ENCODE peak calls at places on chromosome 22, in five cellular contexts. I, T, X, F and N are unnamed samples.

GRCh38 chr22:50569041-50569459 is 6.3 kb upstream of the SYCE3 start:
- DNase-seq in I (no peak), T (no peak), X (no peak), F (no peak), N (no peak)

GRCh38 chr22:47772864-47773263 is 1010.4 kb downstream of the TBC1D22A start:
- DNase-seq in I (no peak), T (no peak), X (no peak), F (no peak), N (no peak)

GRCh38 chr22:46592390-46592872 is 27.8 kb upstream of the GRAMD4 start:
- DNase-seq in I (peak), T (no peak), X (peak), F (peak), N (no peak)

GRCh38 chr22:32932176-32932575 is 126.0 kb downstream of the SYN3 start:
- DNase-seq in I (no peak), T (no peak), X (no peak), F (no peak), N (no peak)

GRCh38 chr22:45997077-45997774 is 20.3 kb upstream of the WNT7B start:
- DNase-seq in I (peak), T (no peak), X (peak), F (peak), N (no peak)

GRCh38 chr22:50357756-50358155 is 14.6 kb downstream of the PPP6R2 start:
- DNase-seq in I (no peak), T (no peak), X (no peak), F (no peak), N (no peak)

GRCh38 chr22:38964306-38964705 is 6.9 kb downstream of the APOBEC3A start:
- DNase-seq in I (no peak), T (no peak), X (no peak), F (no peak), N (no peak)

GRCh38 chr22:32326647-32327046 is 31.0 kb upstream of the RFPL3 start:
- DNase-seq in I (peak), T (no peak), X (no peak), F (no peak), N (no peak)

GRCh38 chr22:46053563-46054090 is 76.7 kb upstream of the WNT7B start:
- DNase-seq in I (peak), T (no peak), X (no peak), F (peak), N (no peak)

GRCh38 chr22:49580024-49580423 is 247.6 kb downstream of the BRD1 start:
- DNase-seq in I (no peak), T (no peak), X (no peak), F (no peak), N (no peak)

GRCh38 chr22:41175546-41175945 is 29.6 kb upstream of the L3MBTL2 start:
- DNase-seq in I (no peak), T (no peak), X (no peak), F (no peak), N (no peak)

GRCh38 chr22:39954584-39955055 is 5.6 kb upstream of the TMA7B start:
- DNase-seq in I (no peak), T (no peak), X (no peak), F (peak), N (no peak)

GRCh38 chr22:39612811-39613548 is 42.4 kb downstream of the CACNA1I start:
- DNase-seq in I (peak), T (no peak), X (no peak), F (no peak), N (no peak)

GRCh38 chr22:28148816-28149465 is 229.9 kb upstream of the PITPNB start:
- DNase-seq in I (no peak), T (no peak), X (no peak), F (no peak), N (no peak)

GRCh38 chr22:38067028-38067415 is 9.8 kb downstream of the PICK1 start:
- DNase-seq in I (peak), T (no peak), X (no peak), F (no peak), N (no peak)

GRCh38 chr22:46569055-46569847 is 31.8 kb upstream of the CELSR1 start:
- DNase-seq in I (peak), T (no peak), X (peak), F (no peak), N (no peak)

GRCh38 chr22:50551160-50551752 is 5.6 kb downstream of the KLHDC7B start:
- DNase-seq in I (no peak), T (no peak), X (no peak), F (no peak), N (no peak)

GRCh38 chr22:26429458-26430238 is 588 bp downstream of the ASPHD2 start:
- DNase-seq in I (peak), T (no peak), X (no peak), F (no peak), N (no peak)

GRCh38 chr22:39905686-39906085 is 4.8 kb downstream of the GRAP2 start:
- DNase-seq in I (no peak), T (no peak), X (no peak), F (no peak), N (no peak)

GRCh38 chr22:17077255-17077654 is 7.5 kb upstream of the IL17RA start:
- DNase-seq in I (no peak), T (no peak), X (no peak), F (peak), N (no peak)

GRCh38 chr22:17368727-17369552 is at the start of gene CECR2:
- DNase-seq in I (peak), T (no peak), X (peak), F (no peak), N (no peak)

GRCh38 chr22:46077669-46078099 is 72.6 kb upstream of the PPARA start:
- DNase-seq in I (no peak), T (no peak), X (no peak), F (no peak), N (no peak)

GRCh38 chr22:27885977-27886842 is 32.8 kb downstream of the PITPNB start:
- DNase-seq in I (no peak), T (peak), X (peak), F (peak), N (no peak)

DNA sequence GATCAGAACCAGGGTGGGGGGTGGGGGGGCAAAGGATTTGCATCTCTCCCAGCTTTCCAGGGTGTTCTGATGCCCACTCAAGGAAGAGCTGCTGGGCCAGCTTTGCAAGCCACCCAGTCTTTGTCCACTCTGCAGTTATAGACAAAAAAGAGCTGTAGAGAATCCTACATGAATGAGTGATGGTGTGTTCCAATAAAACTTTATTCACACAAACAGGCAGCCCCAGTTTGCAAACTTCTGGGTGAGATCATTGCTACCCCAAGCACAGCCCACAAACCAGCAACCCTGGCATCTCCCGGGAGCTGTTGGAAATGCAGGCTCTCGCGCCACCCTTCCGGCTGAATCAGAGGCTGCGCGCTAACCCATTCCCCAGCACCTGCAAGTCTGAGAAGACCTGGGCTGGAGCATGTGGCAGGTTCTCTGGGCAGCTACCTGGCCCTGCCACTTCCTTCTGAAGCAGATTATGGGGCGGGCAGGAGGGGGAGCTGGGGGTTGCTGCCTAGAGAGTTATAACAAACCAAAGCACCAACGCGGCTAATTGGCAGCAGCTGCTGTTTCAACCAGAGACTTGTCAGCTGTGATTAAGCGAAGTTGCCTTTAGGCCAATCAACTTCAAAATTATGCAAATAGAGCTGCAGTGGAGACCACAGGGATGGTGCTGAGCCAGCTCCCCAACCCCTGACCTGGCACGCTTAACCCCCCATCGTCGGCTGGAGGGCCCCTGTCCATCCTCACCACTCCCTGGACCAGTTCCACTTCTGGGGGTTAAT is 3.8 kb upstream of the SHISAL1 start:
- DNase-seq in I (peak), T (no peak), X (no peak), F (no peak), N (no peak)
- TF ChIP-seq CTCF in I (no peak), T (no peak), X (no peak), F (no peak), N (no peak)

DNA sequence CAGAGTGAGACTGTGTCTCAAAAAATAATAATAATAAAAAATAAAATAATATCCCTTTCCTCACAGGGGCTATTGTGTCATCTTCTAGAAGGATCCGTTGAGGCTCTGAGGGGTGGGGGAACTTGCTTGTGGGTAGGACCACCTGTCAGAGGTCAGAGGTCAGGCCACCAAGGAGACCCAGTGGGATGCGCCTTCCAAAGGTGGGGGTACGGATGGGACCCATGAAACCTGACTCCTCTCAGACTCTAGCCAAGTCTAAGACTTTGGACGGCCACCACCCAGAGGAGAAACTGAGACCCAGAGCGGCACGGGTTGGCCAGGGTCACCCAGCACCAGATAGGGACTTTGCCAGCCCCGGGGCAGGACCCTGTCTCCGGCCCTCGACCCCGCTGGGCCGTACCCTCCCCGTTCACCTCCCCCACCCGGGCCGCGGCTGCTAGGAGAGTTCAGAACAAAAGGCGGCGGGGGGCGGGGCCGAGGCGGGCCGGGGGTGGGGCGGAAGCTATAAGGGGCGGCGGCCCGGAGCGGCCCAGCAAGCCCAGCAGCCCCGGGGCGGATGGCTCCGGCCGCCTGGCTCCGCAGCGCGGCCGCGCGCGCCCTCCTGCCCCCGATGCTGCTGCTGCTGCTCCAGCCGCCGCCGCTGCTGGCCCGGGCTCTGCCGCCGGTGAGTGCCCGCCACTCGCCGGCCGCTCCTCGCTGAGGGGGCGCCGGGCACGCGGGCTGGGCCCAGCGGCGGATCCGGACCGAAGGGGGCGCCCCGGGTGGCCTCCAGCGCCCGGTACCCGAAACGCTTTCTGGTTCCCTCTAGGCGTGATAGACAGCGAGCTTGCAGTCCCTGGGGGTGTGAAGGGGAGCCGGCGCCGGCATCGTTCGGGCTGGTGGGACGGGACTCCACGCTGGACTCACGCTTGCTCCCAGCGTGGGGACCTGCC is at the start of gene MMP11:
- DNase-seq in I (peak), T (peak), X (peak), F (peak), N (no peak)
- H3K27ac ChIP-seq in I (no peak), T (no peak), X (no peak), F (no peak), N (no peak)

GRCh38 chr22:42294034-42294985 is 23.9 kb upstream of the TCF20 start:
- DNase-seq in I (no peak), T (no peak), X (peak), F (peak), N (no peak)
- TF ChIP-seq CTCF in I (no peak), T (no peak), X (no peak), F (no peak), N (no peak)

GRCh38 chr22:31148953-31149627 is 8.8 kb upstream of the PLA2G3 start:
- DNase-seq in I (no peak), T (no peak), X (peak), F (peak), N (no peak)
- H3K27ac ChIP-seq in I (no peak), T (no peak), X (no peak), F (no peak), N (peak)

GRCh38 chr22:24521791-24522245 is 26.7 kb downstream of the UPB1 start:
- DNase-seq in I (no peak), T (no peak), X (peak), F (peak), N (no peak)
- TF ChIP-seq CTCF in I (peak), T (peak), X (peak), F (peak), N (no peak)

DNA sequence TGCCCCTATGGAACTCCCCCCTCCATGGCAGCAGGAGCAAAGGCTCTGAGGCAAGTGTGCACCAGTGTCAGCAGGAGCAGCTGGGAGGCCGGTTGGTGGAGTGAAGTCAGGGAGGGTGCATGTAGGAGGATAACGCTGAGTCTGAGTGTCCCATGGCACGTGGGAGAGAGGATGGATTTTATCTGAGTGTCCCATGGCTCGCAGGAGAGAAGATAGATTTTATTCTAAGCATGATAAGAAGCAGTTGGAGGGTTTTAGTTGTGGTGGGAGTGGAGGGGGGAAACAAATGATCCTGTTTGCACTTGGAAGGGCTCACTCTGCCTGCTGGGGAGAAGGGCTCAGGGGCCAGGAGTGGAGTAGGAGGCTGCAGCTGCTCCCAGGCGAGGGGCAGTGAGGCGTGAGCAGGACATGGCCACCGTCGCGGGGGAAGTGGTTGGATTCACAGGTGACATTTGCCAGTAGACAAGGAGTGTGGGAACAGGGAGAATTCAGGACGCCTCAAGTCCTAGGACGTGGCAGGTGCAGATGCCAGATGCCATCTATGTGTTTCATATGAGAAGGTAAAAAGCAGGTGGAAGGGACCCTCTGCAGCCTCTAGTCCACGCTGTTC is 33.6 kb upstream of the PARVG start:
- DNase-seq in I (no peak), T (no peak), X (no peak), F (no peak), N (no peak)
- H3K27ac ChIP-seq in I (no peak), T (no peak), X (no peak), F (no peak), N (no peak)